ENCODE peak calls at places on chromosome 21, in ten cellular contexts. V, U, D, Y, A, T, K, M, H and C are unnamed samples.

GRCh38 chr21:35925497-35925896 is 134.8 kb downstream of the SETD4 start:
- DNase-seq in V (no peak), Y (no peak), U (no peak), H (peak), K (no peak), A (peak), T (no peak), M (peak), D (no peak), C (no peak)

GRCh38 chr21:28675265-28676041 is 317.2 kb downstream of the LTN1 start:
- DNase-seq in K (no peak), T (no peak), A (no peak), H (no peak), U (no peak), M (no peak), Y (no peak), V (no peak), D (no peak), C (no peak)

GRCh38 chr21:18991846-18992245 is 588.3 kb upstream of the TMPRSS15 start:
- DNase-seq in K (no peak), M (no peak), A (no peak), U (no peak), H (no peak), D (no peak), T (no peak), Y (no peak), V (no peak), C (no peak)

GRCh38 chr21:40667964-40668363 is 179.0 kb downstream of the DSCAM start:
- DNase-seq in Y (no peak), K (no peak), U (no peak), A (no peak), D (no peak), M (no peak), H (no peak), T (no peak), V (no peak), C (no peak)

GRCh38 chr21:38625000-38625399 is 126.7 kb upstream of the ERG start:
- DNase-seq in Y (no peak), M (no peak), D (no peak), V (no peak), K (no peak), H (no peak), T (no peak), U (no peak), A (no peak), C (no peak)

GRCh38 chr21:33441489-33442477 is 38.0 kb downstream of the TMEM50B start:
- DNase-seq in A (no peak), V (no peak), U (no peak), Y (peak), H (peak), K (peak), M (peak), D (peak), T (peak), C (no peak)

GRCh38 chr21:20996421-20997307 is 1.5 kb upstream of the NCAM2 start:
- DNase-seq in A (no peak), Y (no peak), D (no peak), U (no peak), H (no peak), M (peak), V (no peak), K (peak), T (no peak), C (no peak)

GRCh38 chr21:33641339-33642026 is at the start of gene CRYZL1:
- DNase-seq in Y (peak), T (peak), D (peak), K (peak), H (peak), M (peak), V (peak), A (peak), U (peak), C (peak)

GRCh38 chr21:40047993-40048730 is 180.9 kb downstream of the PCP4 start:
- DNase-seq in D (no peak), U (no peak), V (no peak), Y (no peak), A (no peak), T (no peak), H (no peak), M (no peak), K (no peak), C (no peak)

GRCh38 chr21:30345014-30345413 is 3.4 kb downstream of the KRTAP23-1 start:
- DNase-seq in V (no peak), A (no peak), Y (no peak), D (no peak), T (no peak), H (no peak), U (no peak), M (no peak), K (no peak), C (no peak)

GRCh38 chr21:45593162-45594022 is 50.1 kb upstream of the PCBP3 start:
- DNase-seq in H (peak), M (no peak), U (no peak), V (no peak), T (no peak), Y (no peak), K (no peak), A (no peak), D (no peak), C (no peak)

GRCh38 chr21:15401331-15401730 is 328.5 kb upstream of the USP25 start:
- DNase-seq in A (no peak), T (no peak), H (no peak), K (no peak), D (no peak), M (no peak), U (no peak), Y (no peak), V (no peak), C (no peak)

GRCh38 chr21:29382029-29382654 is 83.4 kb downstream of the BACH1 start:
- DNase-seq in Y (no peak), U (no peak), V (no peak), T (no peak), D (no peak), K (no peak), A (no peak), H (no peak), M (peak), C (no peak)

GRCh38 chr21:46005481-46005881 is 23.9 kb downstream of the COL6A1 start:
- DNase-seq in Y (peak), M (no peak), K (peak), V (peak), T (no peak), A (no peak), U (no peak), D (no peak), H (no peak), C (no peak)

GRCh38 chr21:39430954-39431353 is 14.6 kb downstream of the LCA5L start:
- DNase-seq in Y (no peak), K (no peak), A (no peak), V (no peak), H (no peak), M (no peak), D (no peak), T (no peak), U (no peak), C (no peak)

GRCh38 chr21:29753216-29753615 is 186.6 kb downstream of the GRIK1 start:
- DNase-seq in V (no peak), Y (no peak), H (no peak), M (no peak), K (no peak), D (no peak), A (no peak), U (no peak), T (no peak), C (no peak)

GRCh38 chr21:41032536-41032935 is 135.4 kb upstream of the BACE2 start:
- DNase-seq in D (no peak), H (no peak), U (no peak), A (no peak), K (no peak), M (no peak), V (no peak), T (no peak), Y (no peak), C (no peak)

GRCh38 chr21:37071561-37072238 is 1.2 kb downstream of the PIGP start:
- DNase-seq in Y (peak), A (peak), D (no peak), T (peak), U (no peak), H (peak), V (no peak), K (peak), M (peak), C (no peak)

GRCh38 chr21:38798481-38798882 is 7.2 kb upstream of the ETS2 start:
- DNase-seq in A (peak), Y (no peak), H (no peak), U (no peak), V (no peak), K (peak), D (no peak), T (peak), M (no peak), C (no peak)

GRCh38 chr21:38229260-38229877 is 27.4 kb upstream of the KCNJ15 start:
- DNase-seq in U (no peak), A (no peak), K (peak), Y (no peak), V (no peak), T (peak), H (peak), M (no peak), D (no peak), C (no peak)

GRCh38 chr21:30408782-30409494 is 13.1 kb downstream of the KRTAP13-1 start:
- DNase-seq in Y (no peak), M (no peak), T (peak), K (peak), A (peak), U (peak), V (no peak), D (no peak), H (no peak), C (no peak)

DNA sequence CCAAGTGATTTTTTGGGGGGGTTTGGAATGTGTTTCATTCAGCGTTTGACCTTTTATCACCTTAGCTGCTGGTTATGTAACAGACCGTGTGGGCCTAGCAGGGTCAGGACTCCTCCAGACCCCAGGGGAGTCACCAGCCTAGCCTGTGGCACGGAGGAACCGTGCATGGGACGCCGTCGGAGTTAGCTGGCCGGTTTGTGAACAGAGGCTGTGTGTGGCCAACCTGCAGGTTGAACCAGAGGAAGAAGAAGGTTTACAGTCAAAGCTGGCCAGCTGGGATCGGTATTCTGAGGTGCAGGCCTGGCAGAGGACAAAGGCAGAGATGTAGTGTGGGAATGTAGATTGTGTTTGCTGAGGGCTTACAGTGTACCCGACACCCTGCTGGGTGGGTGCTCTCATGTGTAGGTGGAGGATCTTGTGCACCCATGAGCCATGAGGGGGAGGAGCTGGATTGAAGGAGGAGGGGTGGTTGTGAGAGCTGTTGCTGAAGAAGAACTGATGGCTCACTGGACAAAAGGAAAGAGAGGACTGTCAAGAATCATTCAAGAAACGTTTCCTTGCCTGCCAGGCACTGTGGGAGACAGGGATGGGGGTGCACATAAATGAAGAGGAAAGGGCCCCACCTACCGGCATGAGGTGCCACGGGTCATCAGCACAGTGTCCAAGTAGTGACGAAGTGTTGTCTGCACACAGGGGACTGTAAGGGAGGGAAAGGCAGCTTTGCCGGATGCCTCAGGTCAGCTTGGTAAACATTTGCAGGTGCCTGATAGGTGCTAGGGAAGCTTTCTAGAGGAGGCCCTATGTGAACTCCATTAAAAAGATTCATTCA is 40.0 kb upstream of the PWP2 start:
- DNase-seq in K (no peak), M (no peak), T (no peak), H (no peak), Y (no peak), D (no peak), U (no peak), V (no peak), A (no peak), C (no peak)
- TF ChIP-seq CTCF in K (no peak), M (no peak), T (no peak), H (peak), Y (no peak), D (no peak), U (no peak), V (no peak), A (no peak), C (no peak)

GRCh38 chr21:26909972-26910371 is 56.9 kb downstream of the ADAMTS5 start:
- DNase-seq in A (no peak), K (peak), M (no peak), T (no peak), U (no peak), H (no peak), D (no peak), Y (no peak), V (no peak), C (no peak)
- TF ChIP-seq CTCF in A (no peak), K (peak), M (no peak), T (no peak), U (no peak), H (no peak), D (peak), Y (peak), V (peak), C (no peak)

DNA sequence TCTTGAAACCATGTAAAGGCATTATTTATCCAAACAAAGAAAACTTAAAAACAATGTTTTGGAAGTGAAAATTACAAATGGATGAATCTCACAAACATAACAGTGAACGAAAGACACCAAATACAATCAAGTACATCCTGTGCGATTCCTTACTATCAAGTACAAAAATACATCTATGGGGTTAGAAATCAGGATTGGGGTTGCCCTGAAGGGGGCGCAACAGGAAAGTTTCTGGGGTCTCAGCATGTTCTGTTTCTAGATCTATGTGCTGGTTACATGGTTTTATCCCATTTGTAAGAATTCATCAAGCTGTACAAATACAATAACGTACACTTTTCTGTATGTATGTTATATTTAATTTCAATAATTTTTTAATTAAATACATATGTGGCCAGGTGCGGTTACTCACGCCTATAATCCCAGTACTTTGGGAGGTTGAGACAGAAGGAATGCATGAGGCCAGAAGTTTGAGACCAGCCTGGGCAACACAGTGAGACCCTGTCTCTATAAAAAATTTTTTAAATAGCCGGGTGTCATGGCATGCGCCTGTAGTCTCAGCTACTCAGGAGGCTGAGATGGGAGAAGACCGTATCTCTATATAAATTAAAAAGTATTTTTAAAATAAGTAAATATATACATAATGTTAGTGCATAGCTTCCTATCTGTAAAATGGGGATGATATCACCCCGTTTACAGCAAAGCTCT is 121.5 kb upstream of the SOD1 start:
- DNase-seq in K (peak), V (no peak), H (no peak), M (no peak), A (no peak), D (no peak), Y (no peak), U (no peak), T (no peak), C (no peak)
- TF ChIP-seq CTCF in K (peak), V (peak), H (peak), M (no peak), A (no peak), D (no peak), Y (no peak), U (peak), T (no peak), C (no peak)

GRCh38 chr21:17045214-17045835 is 467.5 kb upstream of the CXADR start:
- DNase-seq in D (peak), Y (no peak), M (peak), A (no peak), K (no peak), T (peak), V (no peak), U (peak), H (peak), C (no peak)
- TF ChIP-seq CTCF in D (peak), Y (peak), M (peak), A (peak), K (peak), T (peak), V (peak), U (peak), H (peak), C (no peak)

GRCh38 chr21:34809822-34810221 is 141.0 kb downstream of the CLIC6 start:
- DNase-seq in U (no peak), A (no peak), H (no peak), K (no peak), Y (no peak), D (no peak), M (no peak), V (no peak), T (no peak), C (no peak)
- TF ChIP-seq CTCF in U (no peak), A (no peak), H (no peak), K (no peak), Y (no peak), D (no peak), M (no peak), V (no peak), T (no peak), C (no peak)

GRCh38 chr21:32412998-32413504 is 545 bp downstream of the EVA1C start:
- DNase-seq in Y (peak), D (no peak), H (no peak), A (peak), T (no peak), M (no peak), V (no peak), U (no peak), K (no peak), C (no peak)

GRCh38 chr21:32415999-32416398 is 3.5 kb downstream of the EVA1C start:
- DNase-seq in K (no peak), U (no peak), T (no peak), H (no peak), D (no peak), V (no peak), M (no peak), Y (no peak), A (no peak), C (no peak)

GRCh38 chr21:32415451-32415850 is 2.9 kb downstream of the EVA1C start:
- DNase-seq in T (no peak), H (no peak), A (no peak), D (no peak), U (no peak), M (no peak), V (no peak), Y (no peak), K (no peak), C (no peak)

GRCh38 chr21:32413697-32414578 is 1.4 kb downstream of the EVA1C start:
- DNase-seq in D (no peak), K (no peak), V (no peak), A (no peak), M (no peak), T (no peak), Y (no peak), H (no peak), U (no peak), C (no peak)

DNA sequence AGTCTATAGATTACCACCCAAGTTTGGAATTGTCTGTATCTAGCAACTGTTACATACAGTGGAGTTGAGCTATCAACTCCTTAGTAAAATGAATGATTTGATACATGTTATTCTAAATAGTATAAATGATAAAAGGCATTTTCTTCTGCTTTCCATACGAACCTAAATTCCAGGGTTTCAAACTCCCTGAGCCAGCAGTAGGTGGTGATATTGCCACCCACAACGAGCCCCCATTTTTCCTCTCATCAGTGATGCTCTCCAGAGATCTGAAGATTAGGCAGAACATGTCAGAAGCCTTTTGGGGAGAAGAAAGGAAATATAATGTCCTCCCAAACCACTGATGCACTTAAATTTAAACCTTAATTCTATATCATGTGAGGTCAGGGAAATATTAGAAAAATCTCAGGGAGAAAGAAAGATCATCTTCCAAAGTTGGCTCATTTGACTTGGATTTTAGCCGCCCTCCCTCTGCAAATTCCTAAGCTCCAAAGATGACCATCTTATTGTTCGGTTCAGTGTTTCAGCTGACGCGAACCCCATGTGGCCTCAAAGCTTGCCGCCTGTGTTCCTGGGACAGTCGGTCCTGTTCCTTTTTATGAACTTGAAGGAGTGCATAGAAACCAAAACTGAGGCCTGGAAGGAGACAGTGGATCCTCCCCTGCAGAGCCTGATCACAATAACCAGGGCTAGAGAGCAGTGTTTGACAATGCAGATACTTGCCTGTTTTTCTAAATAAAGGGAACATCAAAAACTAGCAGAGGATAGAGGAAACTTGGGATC is 2.3 kb downstream of the EVA1C start:
- DNase-seq in K (no peak), D (no peak), H (no peak), T (no peak), V (no peak), U (no peak), M (peak), Y (no peak), A (peak), C (no peak)
- TF ChIP-seq CTCF in K (peak), D (peak), H (peak), T (peak), V (peak), U (no peak), M (peak), Y (peak), A (no peak), C (no peak)

GRCh38 chr21:34861302-34861701 is 187.8 kb downstream of the RUNX1 start:
- DNase-seq in A (no peak), V (no peak), K (no peak), M (no peak), Y (no peak), D (no peak), U (no peak), T (no peak), H (no peak), C (no peak)

GRCh38 chr21:34858559-34858958 is 189.8 kb downstream of the CLIC6 start:
- DNase-seq in V (peak), H (no peak), M (no peak), Y (no peak), A (no peak), K (peak), D (no peak), U (no peak), T (no peak), C (no peak)

GRCh38 chr21:34857122-34857713 is 188.4 kb downstream of the CLIC6 start:
- DNase-seq in T (no peak), U (no peak), Y (no peak), M (no peak), V (peak), K (peak), D (no peak), A (no peak), H (peak), C (no peak)

GRCh38 chr21:34859976-34860653 is 189.0 kb downstream of the RUNX1 start:
- DNase-seq in Y (no peak), T (no peak), V (no peak), H (no peak), K (no peak), U (no peak), A (no peak), M (no peak), D (no peak), C (no peak)

GRCh38 chr21:34857874-34858273 is 189.1 kb downstream of the CLIC6 start:
- DNase-seq in U (no peak), D (no peak), K (peak), V (peak), M (no peak), Y (no peak), T (no peak), H (no peak), A (no peak), C (no peak)
- TF ChIP-seq CTCF in U (no peak), D (peak), K (peak), V (no peak), M (peak), Y (no peak), T (no peak), H (peak), A (no peak), C (peak)

GRCh38 chr21:25639167-25639921 is at the start of gene JAM2:
- DNase-seq in H (peak), K (peak), A (no peak), M (peak), T (peak), V (no peak), Y (peak), D (no peak), U (peak), C (no peak)
- TF ChIP-seq CTCF in H (peak), K (peak), A (no peak), M (peak), T (no peak), V (peak), Y (peak), D (peak), U (peak), C (no peak)

GRCh38 chr21:42113926-42114409 is 42.9 kb downstream of the UMODL1 start:
- DNase-seq in D (no peak), A (no peak), Y (no peak), K (no peak), M (no peak), T (no peak), U (no peak), V (no peak), H (no peak), C (no peak)
- TF ChIP-seq CTCF in D (peak), A (no peak), Y (peak), K (no peak), M (no peak), T (no peak), U (no peak), V (no peak), H (peak), C (peak)